ENCODE peak calls at places on chromosome 22, in eight cellular contexts. P is neuronal stem cell; Q is A549; Y is stimulated activated naive CD4-positive, alpha-beta T cell; S is choroid plexus epithelial cell; L is T-helper 2 cell; W is kidney epithelial cell; R is NCI-H1436. E is an unnamed sample.

GRCh38 chr22:22082960-22083359 is 100.4 kb upstream of the TOP3B start:
- DNase-seq in P (no peak), Q (no peak), Y (no peak), S (no peak), L (no peak), W (no peak), R (no peak), E (no peak)

GRCh38 chr22:50622723-50623327 is 5.1 kb downstream of the ARSA start:
- DNase-seq in P (no peak), Q (no peak), Y (no peak), S (no peak), L (no peak), W (no peak), R (peak), E (no peak)

GRCh38 chr22:19203839-19204238 is 25.3 kb upstream of the SLC25A1 start:
- DNase-seq in P (no peak), Q (no peak), Y (no peak), S (no peak), L (no peak), W (no peak), R (no peak), E (no peak)

GRCh38 chr22:44587911-44588310 is 89.9 kb upstream of the RTL6 start:
- DNase-seq in P (no peak), Q (no peak), Y (no peak), S (no peak), L (no peak), W (no peak), R (no peak), E (no peak)

GRCh38 chr22:46456818-46457163 is 80.6 kb downstream of the CELSR1 start:
- DNase-seq in P (no peak), Q (no peak), Y (no peak), S (no peak), L (no peak), W (no peak), R (no peak), E (no peak)

GRCh38 chr22:39949964-39950737 is 10.0 kb upstream of the TMA7B start:
- DNase-seq in P (no peak), Q (no peak), Y (no peak), S (no peak), L (no peak), W (no peak), R (no peak), E (no peak)

GRCh38 chr22:45455212-45455611 is 41.7 kb downstream of the RIBC2 start:
- DNase-seq in P (no peak), Q (no peak), Y (no peak), S (no peak), L (no peak), W (no peak), R (no peak), E (no peak)

GRCh38 chr22:49660794-49661781 is 166.6 kb downstream of the BRD1 start:
- DNase-seq in P (no peak), Q (no peak), Y (no peak), S (no peak), L (no peak), W (no peak), R (peak), E (no peak)

GRCh38 chr22:38649841-38650522 is 6.2 kb downstream of the FAM227A start:
- DNase-seq in P (no peak), Q (no peak), Y (no peak), S (no peak), L (no peak), W (peak), R (no peak), E (no peak)

GRCh38 chr22:39562839-39563489 is 7.6 kb upstream of the CACNA1I start:
- DNase-seq in P (no peak), Q (no peak), Y (no peak), S (no peak), L (no peak), W (no peak), R (no peak), E (no peak)

GRCh38 chr22:21961886-21962654 is 9.4 kb upstream of the PPM1F start:
- DNase-seq in P (no peak), Q (no peak), Y (no peak), S (peak), L (no peak), W (no peak), R (no peak), E (no peak)

GRCh38 chr22:23182289-23183106 is 2.2 kb downstream of the BCR start:
- DNase-seq in P (no peak), Q (no peak), Y (peak), S (peak), L (peak), W (no peak), R (peak), E (no peak)

GRCh38 chr22:23219787-23220484 is 39.6 kb downstream of the BCR start:
- DNase-seq in P (no peak), Q (no peak), Y (no peak), S (peak), L (peak), W (peak), R (peak), E (no peak)

GRCh38 chr22:17132112-17132511 is 11.0 kb upstream of the TMEM121B start:
- DNase-seq in P (no peak), Q (no peak), Y (no peak), S (no peak), L (no peak), W (no peak), R (no peak), E (no peak)

GRCh38 chr22:20437253-20438065 is at the start of gene SCARF2:
- DNase-seq in P (peak), Q (no peak), Y (no peak), S (peak), L (no peak), W (no peak), R (no peak), E (no peak)

GRCh38 chr22:28801845-28802594 is 1.7 kb upstream of the XBP1 start:
- DNase-seq in P (no peak), Q (no peak), Y (no peak), S (no peak), L (peak), W (no peak), R (no peak), E (no peak)

GRCh38 chr22:49961601-49962011 is 1.0 kb downstream of the PIM3 start:
- DNase-seq in P (no peak), Q (no peak), Y (no peak), S (peak), L (peak), W (no peak), R (no peak), E (no peak)

GRCh38 chr22:47053865-47054185 is 291.4 kb downstream of the TBC1D22A start:
- DNase-seq in P (no peak), Q (no peak), Y (no peak), S (peak), L (no peak), W (no peak), R (no peak), E (peak)

GRCh38 chr22:41620646-41621098 is at the start of gene DESI1:
- DNase-seq in P (no peak), Q (no peak), Y (no peak), S (no peak), L (no peak), W (no peak), R (no peak), E (no peak)

GRCh38 chr22:37662039-37662438 is 3.5 kb downstream of the PDXP start:
- DNase-seq in P (no peak), Q (no peak), Y (no peak), S (no peak), L (no peak), W (no peak), R (no peak), E (no peak)

E was measured in non-pigmented ciliary epithelial cell.